ENCODE peak calls at places on chromosomes 13 and 19, in ten cellular contexts. X, J, F, R, G, C, Z, D, W and V are unnamed samples.

GRCh38 chr13:99929866-99930265 is 41.7 kb downstream of the ZIC5 start:
- DNase-seq in X (no peak), J (no peak), F (no peak), R (no peak), G (no peak), C (no peak), Z (no peak), D (no peak), W (no peak), V (no peak)

GRCh38 chr13:22934744-22935523 is 245.8 kb upstream of the SGCG start:
- DNase-seq in X (no peak), J (no peak), F (no peak), R (no peak), G (no peak), C (no peak), Z (no peak), D (no peak), W (no peak), V (no peak)

GRCh38 chr19:7507884-7508283 is 8.0 kb upstream of the ZNF358 start:
- DNase-seq in X (no peak), J (no peak), F (no peak), R (no peak), G (peak), C (peak), Z (peak), D (no peak), W (peak), V (no peak)

GRCh38 chr13:47397739-47398138 is 500.9 kb upstream of the HTR2A start:
- DNase-seq in X (no peak), J (no peak), F (no peak), R (no peak), G (no peak), C (no peak), Z (no peak), D (no peak), W (no peak), V (no peak)

GRCh38 chr13:27481766-27482165 is 31.4 kb upstream of the MTIF3 start:
- DNase-seq in X (no peak), J (peak), F (no peak), R (no peak), G (peak), C (peak), Z (no peak), D (no peak), W (peak), V (no peak)

GRCh38 chr19:39411006-39411831 is 1.2 kb upstream of the PLEKHG2 start:
- DNase-seq in X (no peak), J (peak), F (no peak), R (peak), G (peak), C (no peak), Z (no peak), D (no peak), W (peak), V (no peak)

GRCh38 chr13:81395368-81395767 is 1054.4 kb upstream of the SPRY2 start:
- DNase-seq in X (no peak), J (no peak), F (no peak), R (peak), G (peak), C (no peak), Z (no peak), D (no peak), W (peak), V (no peak)

GRCh38 chr13:77476456-77476855 is 59.0 kb upstream of the SCEL start:
- DNase-seq in X (no peak), J (no peak), F (no peak), R (no peak), G (no peak), C (no peak), Z (no peak), D (no peak), W (no peak), V (no peak)

GRCh38 chr13:111275382-111275781 is 45.1 kb upstream of the TEX29 start:
- DNase-seq in X (no peak), J (no peak), F (no peak), R (no peak), G (peak), C (no peak), Z (no peak), D (no peak), W (no peak), V (no peak)

GRCh38 chr19:39946532-39946931 is 12.1 kb upstream of the FCGBP start:
- DNase-seq in X (no peak), J (no peak), F (no peak), R (no peak), G (no peak), C (no peak), Z (no peak), D (no peak), W (no peak), V (no peak)

GRCh38 chr19:42629191-42629590 is 34.5 kb upstream of the CEACAM8 start:
- DNase-seq in X (no peak), J (no peak), F (no peak), R (no peak), G (no peak), C (no peak), Z (no peak), D (no peak), W (no peak), V (no peak)

GRCh38 chr13:112783135-112783945 is 93.5 kb downstream of the ATP11A start:
- DNase-seq in X (no peak), J (no peak), F (no peak), R (no peak), G (no peak), C (peak), Z (no peak), D (no peak), W (no peak), V (no peak)

GRCh38 chr13:48749699-48750473 is 96.2 kb downstream of the CYSLTR2 start:
- DNase-seq in X (no peak), J (no peak), F (peak), R (peak), G (peak), C (peak), Z (no peak), D (peak), W (peak), V (peak)

GRCh38 chr13:29522044-29522685 is 73.3 kb downstream of the SLC7A1 start:
- DNase-seq in X (no peak), J (no peak), F (no peak), R (no peak), G (no peak), C (no peak), Z (no peak), D (no peak), W (no peak), V (no peak)

GRCh38 chr19:1579222-1579621 is 11.1 kb upstream of the MEX3D start:
- DNase-seq in X (no peak), J (no peak), F (no peak), R (no peak), G (no peak), C (no peak), Z (no peak), D (no peak), W (no peak), V (no peak)

GRCh38 chr19:58001895-58002369 is 688 bp downstream of the ZNF606 start:
- DNase-seq in X (peak), J (no peak), F (no peak), R (peak), G (no peak), C (no peak), Z (no peak), D (no peak), W (no peak), V (no peak)

GRCh38 chr19:40598918-40599307 is 2.3 kb upstream of the LTBP4 start:
- DNase-seq in X (no peak), J (no peak), F (no peak), R (no peak), G (peak), C (no peak), Z (no peak), D (no peak), W (no peak), V (no peak)

GRCh38 chr19:12448808-12449207 is 8.0 kb upstream of the ZNF443 start:
- DNase-seq in X (no peak), J (no peak), F (no peak), R (no peak), G (no peak), C (no peak), Z (no peak), D (no peak), W (no peak), V (no peak)

GRCh38 chr19:31284621-31285020 is 64.6 kb downstream of the TSHZ3 start:
- DNase-seq in X (no peak), J (no peak), F (no peak), R (no peak), G (no peak), C (no peak), Z (no peak), D (no peak), W (no peak), V (no peak)

GRCh38 chr13:53045110-53045509 is 16.5 kb downstream of the OLFM4 start:
- DNase-seq in X (no peak), J (no peak), F (no peak), R (no peak), G (no peak), C (no peak), Z (no peak), D (no peak), W (no peak), V (no peak)

GRCh38 chr13:26022538-26023292 is 29.1 kb downstream of the SHISA2 start:
- DNase-seq in X (no peak), J (no peak), F (no peak), R (no peak), G (no peak), C (peak), Z (peak), D (no peak), W (no peak), V (no peak)

GRCh38 chr19:19319725-19320361 is 466 bp downstream of the SUGP1 start:
- DNase-seq in X (peak), J (no peak), F (no peak), R (no peak), G (no peak), C (no peak), Z (no peak), D (no peak), W (peak), V (no peak)

GRCh38 chr13:85853901-85854663 is 54.9 kb upstream of the SLITRK6 start:
- DNase-seq in X (no peak), J (no peak), F (no peak), R (no peak), G (peak), C (no peak), Z (no peak), D (no peak), W (no peak), V (no peak)

GRCh38 chr19:5696196-5697021 is 6.3 kb downstream of the RPL36 start:
- DNase-seq in X (no peak), J (no peak), F (no peak), R (no peak), G (peak), C (no peak), Z (no peak), D (no peak), W (no peak), V (no peak)

GRCh38 chr19:40607311-40607871 is 6.2 kb downstream of the LTBP4 start:
- DNase-seq in X (no peak), J (no peak), F (no peak), R (no peak), G (peak), C (no peak), Z (no peak), D (no peak), W (peak), V (no peak)

GRCh38 chr19:7395360-7395781 is 46.6 kb downstream of the ARHGEF18 start:
- DNase-seq in X (no peak), J (no peak), F (no peak), R (no peak), G (peak), C (no peak), Z (no peak), D (no peak), W (peak), V (no peak)